ENCODE peak calls at places on chromosomes 11 and 22, in ten cellular contexts. Y is Peyer's patch; G is transverse colon; M is pancreas; Z is IMR-90; H is right lobe of liver; X is lower lobe of right lung; I is CD4-positive, CD25-positive, alpha-beta regulatory T cell; J is cardiac muscle cell; C is GM06990. F is an unnamed sample.

GRCh38 chr11:102157219-102157618 is 47.0 kb downstream of the YAP1 start:
- DNase-seq in Y (no peak), G (peak; percentile 72), M (peak; percentile 42), Z (peak; percentile 85), H (peak; percentile 66), X (no peak), I (no peak), J (peak; percentile 97), C (no peak), F (no peak)

GRCh38 chr11:117874910-117875396 is 1.5 kb downstream of the FXYD6 start:
- DNase-seq in Y (no peak), G (no peak), M (no peak), Z (no peak), H (no peak), X (no peak), I (no peak), J (no peak), C (no peak), F (no peak)

GRCh38 chr11:9092846-9093778 is 1.7 kb upstream of the SCUBE2 start:
- DNase-seq in Y (no peak), G (no peak), M (no peak), Z (no peak), H (no peak), X (no peak), I (no peak), J (peak; percentile 6), C (no peak), F (peak; percentile 63)

GRCh38 chr11:33242575-33242974 is 14.6 kb upstream of the HIPK3 start:
- DNase-seq in Y (no peak), G (no peak), M (no peak), Z (no peak), H (no peak), X (no peak), I (no peak), J (no peak), C (no peak), F (no peak)

GRCh38 chr11:55658031-55658573 is 3.9 kb upstream of the OR4C6 start:
- DNase-seq in Y (no peak), G (no peak), M (no peak), Z (no peak), H (no peak), X (no peak), I (no peak), J (no peak), C (peak; percentile 35), F (no peak)

GRCh38 chr11:29432719-29433325 is 584.0 kb downstream of the KCNA4 start:
- DNase-seq in Y (no peak), G (no peak), M (no peak), Z (peak; percentile 6), H (no peak), X (no peak), I (no peak), J (peak; percentile 40), C (no peak), F (peak; percentile 49)

GRCh38 chr22:17120281-17120680 is 879 bp downstream of the TMEM121B start:
- DNase-seq in Y (no peak), G (peak; percentile 34), M (peak; percentile 80), Z (peak; percentile 30), H (peak; percentile 76), X (peak; percentile 71), I (no peak), J (peak; percentile 53), C (peak; percentile 44), F (peak; percentile 65)

GRCh38 chr22:29342577-29343312 is 27.2 kb upstream of the RASL10A start:
- DNase-seq in Y (no peak), G (no peak), M (peak; percentile 74), Z (no peak), H (no peak), X (no peak), I (no peak), J (no peak), C (no peak), F (no peak)

GRCh38 chr22:37309221-37310074 is 27.1 kb downstream of the CYTH4 start:
- DNase-seq in Y (no peak), G (peak; percentile 45), M (no peak), Z (no peak), H (no peak), X (no peak), I (peak; percentile 88), J (no peak), C (peak; percentile 58), F (no peak)

GRCh38 chr22:46931881-46932280 is 169.4 kb downstream of the TBC1D22A start:
- DNase-seq in Y (no peak), G (no peak), M (no peak), Z (peak; percentile 20), H (no peak), X (no peak), I (no peak), J (no peak), C (no peak), F (no peak)

GRCh38 chr11:68517121-68517741 is 56.7 kb downstream of the PPP6R3 start:
- DNase-seq in Y (no peak), G (no peak), M (no peak), Z (no peak), H (no peak), X (no peak), I (no peak), J (no peak), C (no peak), F (no peak)

GRCh38 chr22:19755145-19755710 is 5.3 kb upstream of the TBX1 start:
- DNase-seq in Y (no peak), G (no peak), M (no peak), Z (no peak), H (no peak), X (no peak), I (no peak), J (no peak), C (no peak), F (no peak)

GRCh38 chr22:19753090-19753842 is 7.3 kb upstream of the TBX1 start:
- DNase-seq in Y (no peak), G (no peak), M (no peak), Z (no peak), H (no peak), X (no peak), I (no peak), J (no peak), C (no peak), F (no peak)

GRCh38 chr22:19755722-19756287 is 4.8 kb upstream of the TBX1 start:
- DNase-seq in Y (no peak), G (no peak), M (no peak), Z (no peak), H (no peak), X (no peak), I (no peak), J (no peak), C (no peak), F (no peak)

GRCh38 chr22:19754701-19755144 is 5.9 kb upstream of the TBX1 start:
- DNase-seq in Y (no peak), G (no peak), M (no peak), Z (no peak), H (no peak), X (no peak), I (no peak), J (no peak), C (no peak), F (no peak)

GRCh38 chr22:19753996-19754700 is 6.4 kb upstream of the TBX1 start:
- DNase-seq in Y (no peak), G (no peak), M (no peak), Z (no peak), H (no peak), X (no peak), I (no peak), J (no peak), C (no peak), F (no peak)
- H3K4me3 ChIP-seq in Y (no peak overlapping the region), G (no peak overlapping the region), M (no peak overlapping the region), Z (no peak overlapping the region), H (no peak overlapping the region), X (no peak overlapping the region), I (no peak overlapping the region), J (no peak overlapping the region), C (no peak overlapping the region), F (no peak overlapping the region)

GRCh38 chr22:31271485-31271884 is 20.8 kb downstream of the PIK3IP1 start:
- DNase-seq in Y (no peak), G (no peak), M (no peak), Z (no peak), H (no peak), X (no peak), I (no peak), J (no peak), C (no peak), F (no peak)
- H3K36me3 ChIP-seq in Y (no peaks in the 10 kb centered on the region), G (peaks cover 39% of the 10 kb centered on the region), M (peaks cover 11% of the 10 kb centered on the region), Z (peaks cover 28% of the 10 kb centered on the region), H (peaks cover 38% of the 10 kb centered on the region), X (peaks cover 86% of the 10 kb centered on the region), I (peaks cover 56% of the 10 kb centered on the region), J (peaks cover 21% of the 10 kb centered on the region), C (peaks cover 34% of the 10 kb centered on the region), F (peaks cover 24% of the 10 kb centered on the region)

GRCh38 chr22:23140385-23140784 is 1.4 kb downstream of the RSPH14 start:
- DNase-seq in Y (no peak), G (no peak), M (no peak), Z (no peak), H (no peak), X (no peak), I (no peak), J (no peak), C (no peak), F (no peak)

GRCh38 chr22:23144926-23145906 is at the start of gene RAB36:
- DNase-seq in Y (peak; percentile 98), G (peak; percentile 98), M (peak; percentile 94), Z (peak; percentile 98), H (peak; percentile 94), X (peak; percentile 99), I (peak; percentile 92), J (peak; percentile 99), C (peak; percentile 90), F (peak; percentile 100)

GRCh38 chr22:23144432-23144831 is 845 bp upstream of the RAB36 start:
- DNase-seq in Y (no peak), G (no peak), M (no peak), Z (no peak), H (no peak), X (no peak), I (no peak), J (no peak), C (no peak), F (no peak)

GRCh38 chr22:23143119-23143518 is 1.3 kb upstream of the RSPH14 start:
- DNase-seq in Y (no peak), G (no peak), M (no peak), Z (no peak), H (no peak), X (no peak), I (no peak), J (no peak), C (no peak), F (no peak)

GRCh38 chr22:23142546-23143105 is 836 bp upstream of the RSPH14 start:
- DNase-seq in Y (no peak), G (no peak), M (no peak), Z (no peak), H (no peak), X (no peak), I (no peak), J (no peak), C (no peak), F (no peak)
- H3K4me3 ChIP-seq in Y (no peak overlapping the region), G (no peak overlapping the region), M (peak overlapping the region; percentile 36), Z (no peak overlapping the region), H (peak overlapping the region; percentile 40), X (peak overlapping the region; percentile 37), I (no peak overlapping the region), J (no peak overlapping the region), C (no peak overlapping the region), F (peak overlapping the region; percentile 61)

DNA sequence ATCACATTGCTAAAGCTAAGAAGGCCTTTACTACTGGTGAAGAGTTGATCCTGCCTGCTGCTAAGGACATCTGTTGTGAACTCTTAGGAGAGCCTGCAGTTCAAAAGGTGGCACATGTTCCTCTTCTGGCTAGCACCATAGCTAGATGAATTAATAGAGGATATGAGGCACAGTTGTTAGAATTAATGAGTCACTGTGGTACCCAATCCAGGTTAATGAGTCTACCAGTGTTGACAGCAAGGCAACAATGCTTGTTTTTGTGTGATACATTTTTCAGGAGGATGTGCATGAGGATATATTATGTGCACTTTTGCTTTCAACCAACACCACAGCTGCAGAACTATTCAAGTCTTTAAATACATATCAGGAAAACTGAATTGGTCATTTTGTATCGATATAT is 12.0 kb downstream of the C11orf58 start:
- DNase-seq in Y (no peak), G (no peak), M (no peak), Z (no peak), H (no peak), X (no peak), I (no peak), J (no peak), C (no peak), F (no peak)
- H3K36me3 ChIP-seq in Y (no peaks in the 10 kb centered on the region), G (peaks cover 66% of the 10 kb centered on the region), M (peaks cover 40% of the 10 kb centered on the region), Z (peaks cover 56% of the 10 kb centered on the region), H (peaks cover 96% of the 10 kb centered on the region), X (peaks cover 100% of the 10 kb centered on the region), I (peaks cover 96% of the 10 kb centered on the region), J (peaks cover 91% of the 10 kb centered on the region), C (peaks cover 20% of the 10 kb centered on the region), F (peaks cover 67% of the 10 kb centered on the region)